ENCODE peak calls at places on chromosomes 16 and 17, in five cellular contexts. I, Y, H, F and G are unnamed samples.

GRCh38 chr17:70552230-70552981 is 383.1 kb downstream of the KCNJ2 start:
- DNase-seq in I (no peak), Y (no peak), H (no peak), F (no peak), G (no peak)

GRCh38 chr17:37790153-37790552 is 45.3 kb upstream of the HNF1B start:
- DNase-seq in I (no peak), Y (no peak), H (no peak), F (no peak), G (no peak)

GRCh38 chr16:11202260-11203091 is 53.5 kb downstream of the SOCS1 start:
- DNase-seq in I (no peak), Y (no peak), H (no peak), F (no peak), G (no peak)

GRCh38 chr16:67174706-67175231 is 4.4 kb downstream of the NOL3 start:
- DNase-seq in I (no peak), Y (no peak), H (no peak), F (no peak), G (no peak)

GRCh38 chr16:4142268-4142667 is 26.0 kb upstream of the ADCY9 start:
- DNase-seq in I (no peak), Y (no peak), H (no peak), F (no peak), G (no peak)

GRCh38 chr17:50078430-50078829 is 16.7 kb upstream of the PDK2 start:
- DNase-seq in I (no peak), Y (no peak), H (no peak), F (no peak), G (no peak)

GRCh38 chr17:13002761-13003453 is 14.9 kb downstream of the ELAC2 start:
- DNase-seq in I (peak; percentile 5), Y (peak; percentile 89), H (peak; percentile 75), F (peak; percentile 39), G (peak; percentile 73)

GRCh38 chr16:71904239-71904638 is 8.9 kb downstream of the IST1 start:
- DNase-seq in I (no peak), Y (no peak), H (no peak), F (no peak), G (no peak)

GRCh38 chr16:4386951-4387565 is 15.4 kb downstream of the VASN start:
- DNase-seq in I (no peak), Y (no peak), H (no peak), F (no peak), G (peak; percentile 55)